ENCODE peak calls at places on chromosomes 12 and 14, in seven cellular contexts. One of them, this sample, is unnamed.

GRCh38 chr12:48794870-48795269 is 6.0 kb upstream of the ADCY6 start:
- DNase-seq in NCI-H1930: no peak
- DNase-seq in LoVo: peak; percentile 38
- DNase-seq in activated T-helper 9 cell treated with anti-CD3 and anti-CD28 coated beads, Interleukin-2, amount 50 U/mL, for 16 hours: no peak
- DNase-seq in stimulated activated CD8-positive, alpha-beta memory T cell treated with anti-CD3 and anti-CD28 coated beads, Interleukin-12 subunit alpha, Interleukin-12 subunit beta, amount 100 ng/mL, for 4 hours: no peak
- DNase-seq in PC-9: peak; percentile 99
- DNase-seq in H7: no peak
- DNase-seq in this sample: no peak

GRCh38 chr14:30528778-30529642 is 29.9 kb upstream of the G2E3 start:
- DNase-seq in NCI-H1930: no peak
- DNase-seq in LoVo: no peak
- DNase-seq in activated T-helper 9 cell treated with anti-CD3 and anti-CD28 coated beads, Interleukin-2, amount 50 U/mL, for 16 hours: no peak
- DNase-seq in stimulated activated CD8-positive, alpha-beta memory T cell treated with anti-CD3 and anti-CD28 coated beads, Interleukin-12 subunit alpha, Interleukin-12 subunit beta, amount 100 ng/mL, for 4 hours: no peak
- DNase-seq in PC-9: no peak
- DNase-seq in H7: no peak
- DNase-seq in this sample: no peak

GRCh38 chr12:58757422-58757821 is 162.9 kb downstream of the LRIG3 start:
- DNase-seq in NCI-H1930: no peak
- DNase-seq in LoVo: no peak
- DNase-seq in activated T-helper 9 cell treated with anti-CD3 and anti-CD28 coated beads, Interleukin-2, amount 50 U/mL, for 16 hours: no peak
- DNase-seq in stimulated activated CD8-positive, alpha-beta memory T cell treated with anti-CD3 and anti-CD28 coated beads, Interleukin-12 subunit alpha, Interleukin-12 subunit beta, amount 100 ng/mL, for 4 hours: no peak
- DNase-seq in PC-9: no peak
- DNase-seq in H7: no peak
- DNase-seq in this sample: no peak

GRCh38 chr14:73428354-73428824 is 30.0 kb downstream of the NUMB start:
- DNase-seq in NCI-H1930: no peak
- DNase-seq in LoVo: no peak
- DNase-seq in activated T-helper 9 cell treated with anti-CD3 and anti-CD28 coated beads, Interleukin-2, amount 50 U/mL, for 16 hours: no peak
- DNase-seq in stimulated activated CD8-positive, alpha-beta memory T cell treated with anti-CD3 and anti-CD28 coated beads, Interleukin-12 subunit alpha, Interleukin-12 subunit beta, amount 100 ng/mL, for 4 hours: no peak
- DNase-seq in PC-9: no peak
- DNase-seq in H7: no peak
- DNase-seq in this sample: no peak

GRCh38 chr14:99586761-99587462 is 17.1 kb downstream of the CCDC85C start:
- DNase-seq in NCI-H1930: no peak
- DNase-seq in LoVo: no peak
- DNase-seq in activated T-helper 9 cell treated with anti-CD3 and anti-CD28 coated beads, Interleukin-2, amount 50 U/mL, for 16 hours: no peak
- DNase-seq in stimulated activated CD8-positive, alpha-beta memory T cell treated with anti-CD3 and anti-CD28 coated beads, Interleukin-12 subunit alpha, Interleukin-12 subunit beta, amount 100 ng/mL, for 4 hours: no peak
- DNase-seq in PC-9: no peak
- DNase-seq in H7: no peak
- DNase-seq in this sample: no peak

GRCh38 chr12:28781671-28782652 is 367.1 kb upstream of the FAR2 start:
- DNase-seq in NCI-H1930: no peak
- DNase-seq in LoVo: no peak
- DNase-seq in activated T-helper 9 cell treated with anti-CD3 and anti-CD28 coated beads, Interleukin-2, amount 50 U/mL, for 16 hours: no peak
- DNase-seq in stimulated activated CD8-positive, alpha-beta memory T cell treated with anti-CD3 and anti-CD28 coated beads, Interleukin-12 subunit alpha, Interleukin-12 subunit beta, amount 100 ng/mL, for 4 hours: no peak
- DNase-seq in PC-9: no peak
- DNase-seq in H7: no peak
- DNase-seq in this sample: no peak

GRCh38 chr12:80937391-80938238 is at the start of gene LIN7A:
- DNase-seq in NCI-H1930: peak; percentile 45
- DNase-seq in LoVo: no peak
- DNase-seq in activated T-helper 9 cell treated with anti-CD3 and anti-CD28 coated beads, Interleukin-2, amount 50 U/mL, for 16 hours: no peak
- DNase-seq in stimulated activated CD8-positive, alpha-beta memory T cell treated with anti-CD3 and anti-CD28 coated beads, Interleukin-12 subunit alpha, Interleukin-12 subunit beta, amount 100 ng/mL, for 4 hours: no peak
- DNase-seq in PC-9: no peak
- DNase-seq in H7: peak; percentile 67
- DNase-seq in this sample: no peak

GRCh38 chr12:115261691-115262398 is 577.9 kb upstream of the TBX3 start:
- DNase-seq in NCI-H1930: no peak
- DNase-seq in LoVo: peak; percentile 83
- DNase-seq in activated T-helper 9 cell treated with anti-CD3 and anti-CD28 coated beads, Interleukin-2, amount 50 U/mL, for 16 hours: no peak
- DNase-seq in stimulated activated CD8-positive, alpha-beta memory T cell treated with anti-CD3 and anti-CD28 coated beads, Interleukin-12 subunit alpha, Interleukin-12 subunit beta, amount 100 ng/mL, for 4 hours: no peak
- DNase-seq in PC-9: no peak
- DNase-seq in H7: no peak
- DNase-seq in this sample: no peak

GRCh38 chr12:84058136-84058535 is 854.5 kb downstream of the SLC6A15 start:
- DNase-seq in NCI-H1930: no peak
- DNase-seq in LoVo: no peak
- DNase-seq in activated T-helper 9 cell treated with anti-CD3 and anti-CD28 coated beads, Interleukin-2, amount 50 U/mL, for 16 hours: no peak
- DNase-seq in stimulated activated CD8-positive, alpha-beta memory T cell treated with anti-CD3 and anti-CD28 coated beads, Interleukin-12 subunit alpha, Interleukin-12 subunit beta, amount 100 ng/mL, for 4 hours: no peak
- DNase-seq in PC-9: no peak
- DNase-seq in H7: no peak
- DNase-seq in this sample: no peak

GRCh38 chr12:124510301-124510970 is 57.0 kb downstream of the NCOR2 start:
- DNase-seq in NCI-H1930: no peak
- DNase-seq in LoVo: no peak
- DNase-seq in activated T-helper 9 cell treated with anti-CD3 and anti-CD28 coated beads, Interleukin-2, amount 50 U/mL, for 16 hours: no peak
- DNase-seq in stimulated activated CD8-positive, alpha-beta memory T cell treated with anti-CD3 and anti-CD28 coated beads, Interleukin-12 subunit alpha, Interleukin-12 subunit beta, amount 100 ng/mL, for 4 hours: no peak
- DNase-seq in PC-9: peak; percentile 65
- DNase-seq in H7: no peak
- DNase-seq in this sample: no peak

GRCh38 chr14:96574633-96575191 is 72.5 kb downstream of the PAPOLA start:
- DNase-seq in NCI-H1930: no peak
- DNase-seq in LoVo: no peak
- DNase-seq in activated T-helper 9 cell treated with anti-CD3 and anti-CD28 coated beads, Interleukin-2, amount 50 U/mL, for 16 hours: no peak
- DNase-seq in stimulated activated CD8-positive, alpha-beta memory T cell treated with anti-CD3 and anti-CD28 coated beads, Interleukin-12 subunit alpha, Interleukin-12 subunit beta, amount 100 ng/mL, for 4 hours: no peak
- DNase-seq in PC-9: no peak
- DNase-seq in H7: no peak
- DNase-seq in this sample: no peak

GRCh38 chr14:63045234-63045611 is at the start of gene KCNH5:
- DNase-seq in NCI-H1930: peak; percentile 61
- DNase-seq in LoVo: no peak
- DNase-seq in activated T-helper 9 cell treated with anti-CD3 and anti-CD28 coated beads, Interleukin-2, amount 50 U/mL, for 16 hours: no peak
- DNase-seq in stimulated activated CD8-positive, alpha-beta memory T cell treated with anti-CD3 and anti-CD28 coated beads, Interleukin-12 subunit alpha, Interleukin-12 subunit beta, amount 100 ng/mL, for 4 hours: no peak
- DNase-seq in PC-9: no peak
- DNase-seq in H7: peak; percentile 89
- DNase-seq in this sample: no peak

GRCh38 chr12:57511161-57511560 is 9.2 kb downstream of the DDIT3 start:
- DNase-seq in NCI-H1930: no peak
- DNase-seq in LoVo: no peak
- DNase-seq in activated T-helper 9 cell treated with anti-CD3 and anti-CD28 coated beads, Interleukin-2, amount 50 U/mL, for 16 hours: no peak
- DNase-seq in stimulated activated CD8-positive, alpha-beta memory T cell treated with anti-CD3 and anti-CD28 coated beads, Interleukin-12 subunit alpha, Interleukin-12 subunit beta, amount 100 ng/mL, for 4 hours: no peak
- DNase-seq in PC-9: no peak
- DNase-seq in H7: no peak
- DNase-seq in this sample: no peak

GRCh38 chr14:101004954-101005353 is 101.4 kb upstream of the RTL1 start:
- DNase-seq in NCI-H1930: no peak
- DNase-seq in LoVo: no peak
- DNase-seq in activated T-helper 9 cell treated with anti-CD3 and anti-CD28 coated beads, Interleukin-2, amount 50 U/mL, for 16 hours: no peak
- DNase-seq in stimulated activated CD8-positive, alpha-beta memory T cell treated with anti-CD3 and anti-CD28 coated beads, Interleukin-12 subunit alpha, Interleukin-12 subunit beta, amount 100 ng/mL, for 4 hours: no peak
- DNase-seq in PC-9: no peak
- DNase-seq in H7: peak; percentile 15
- DNase-seq in this sample: no peak

GRCh38 chr14:79285263-79285662 is 926.0 kb downstream of the DIO2 start:
- DNase-seq in NCI-H1930: no peak
- DNase-seq in LoVo: no peak
- DNase-seq in activated T-helper 9 cell treated with anti-CD3 and anti-CD28 coated beads, Interleukin-2, amount 50 U/mL, for 16 hours: no peak
- DNase-seq in stimulated activated CD8-positive, alpha-beta memory T cell treated with anti-CD3 and anti-CD28 coated beads, Interleukin-12 subunit alpha, Interleukin-12 subunit beta, amount 100 ng/mL, for 4 hours: no peak
- DNase-seq in PC-9: no peak
- DNase-seq in H7: no peak
- DNase-seq in this sample: no peak

GRCh38 chr12:113591480-113591971 is 119.9 kb upstream of the LHX5 start:
- DNase-seq in NCI-H1930: peak; percentile 8
- DNase-seq in LoVo: peak; percentile 33
- DNase-seq in activated T-helper 9 cell treated with anti-CD3 and anti-CD28 coated beads, Interleukin-2, amount 50 U/mL, for 16 hours: no peak
- DNase-seq in stimulated activated CD8-positive, alpha-beta memory T cell treated with anti-CD3 and anti-CD28 coated beads, Interleukin-12 subunit alpha, Interleukin-12 subunit beta, amount 100 ng/mL, for 4 hours: no peak
- DNase-seq in PC-9: no peak
- DNase-seq in H7: peak; percentile 80
- DNase-seq in this sample: no peak

GRCh38 chr12:68483592-68484373 is 126.9 kb upstream of the RAP1B start:
- DNase-seq in NCI-H1930: no peak
- DNase-seq in LoVo: no peak
- DNase-seq in activated T-helper 9 cell treated with anti-CD3 and anti-CD28 coated beads, Interleukin-2, amount 50 U/mL, for 16 hours: no peak
- DNase-seq in stimulated activated CD8-positive, alpha-beta memory T cell treated with anti-CD3 and anti-CD28 coated beads, Interleukin-12 subunit alpha, Interleukin-12 subunit beta, amount 100 ng/mL, for 4 hours: no peak
- DNase-seq in PC-9: no peak
- DNase-seq in H7: no peak
- DNase-seq in this sample: no peak

GRCh38 chr12:2325501-2325900 is 272.7 kb downstream of the CACNA1C start:
- DNase-seq in NCI-H1930: no peak
- DNase-seq in LoVo: no peak
- DNase-seq in activated T-helper 9 cell treated with anti-CD3 and anti-CD28 coated beads, Interleukin-2, amount 50 U/mL, for 16 hours: no peak
- DNase-seq in stimulated activated CD8-positive, alpha-beta memory T cell treated with anti-CD3 and anti-CD28 coated beads, Interleukin-12 subunit alpha, Interleukin-12 subunit beta, amount 100 ng/mL, for 4 hours: no peak
- DNase-seq in PC-9: no peak
- DNase-seq in H7: no peak
- DNase-seq in this sample: no peak

GRCh38 chr14:73764881-73765280 is 50.7 kb upstream of the PNMA1 start:
- DNase-seq in NCI-H1930: no peak
- DNase-seq in LoVo: no peak
- DNase-seq in activated T-helper 9 cell treated with anti-CD3 and anti-CD28 coated beads, Interleukin-2, amount 50 U/mL, for 16 hours: no peak
- DNase-seq in stimulated activated CD8-positive, alpha-beta memory T cell treated with anti-CD3 and anti-CD28 coated beads, Interleukin-12 subunit alpha, Interleukin-12 subunit beta, amount 100 ng/mL, for 4 hours: no peak
- DNase-seq in PC-9: no peak
- DNase-seq in H7: no peak
- DNase-seq in this sample: no peak

GRCh38 chr14:88321692-88322504 is 1.2 kb downstream of the KCNK10 start:
- DNase-seq in NCI-H1930: no peak
- DNase-seq in LoVo: no peak
- DNase-seq in activated T-helper 9 cell treated with anti-CD3 and anti-CD28 coated beads, Interleukin-2, amount 50 U/mL, for 16 hours: no peak
- DNase-seq in stimulated activated CD8-positive, alpha-beta memory T cell treated with anti-CD3 and anti-CD28 coated beads, Interleukin-12 subunit alpha, Interleukin-12 subunit beta, amount 100 ng/mL, for 4 hours: no peak
- DNase-seq in PC-9: no peak
- DNase-seq in H7: peak; percentile 56
- DNase-seq in this sample: no peak

GRCh38 chr12:25014961-25015360 is 66.1 kb upstream of the BCAT1 start:
- DNase-seq in NCI-H1930: no peak
- DNase-seq in LoVo: no peak
- DNase-seq in activated T-helper 9 cell treated with anti-CD3 and anti-CD28 coated beads, Interleukin-2, amount 50 U/mL, for 16 hours: no peak
- DNase-seq in stimulated activated CD8-positive, alpha-beta memory T cell treated with anti-CD3 and anti-CD28 coated beads, Interleukin-12 subunit alpha, Interleukin-12 subunit beta, amount 100 ng/mL, for 4 hours: no peak
- DNase-seq in PC-9: no peak
- DNase-seq in H7: no peak
- DNase-seq in this sample: no peak

GRCh38 chr12:12779529-12779928 is 5.9 kb upstream of the APOLD1 start:
- DNase-seq in NCI-H1930: peak; percentile 83
- DNase-seq in LoVo: peak; percentile 92
- DNase-seq in activated T-helper 9 cell treated with anti-CD3 and anti-CD28 coated beads, Interleukin-2, amount 50 U/mL, for 16 hours: no peak
- DNase-seq in stimulated activated CD8-positive, alpha-beta memory T cell treated with anti-CD3 and anti-CD28 coated beads, Interleukin-12 subunit alpha, Interleukin-12 subunit beta, amount 100 ng/mL, for 4 hours: no peak
- DNase-seq in PC-9: peak; percentile 92
- DNase-seq in H7: no peak
- DNase-seq in this sample: no peak

GRCh38 chr12:114777052-114777451 is 93.1 kb upstream of the TBX3 start:
- DNase-seq in NCI-H1930: no peak
- DNase-seq in LoVo: peak; percentile 32
- DNase-seq in activated T-helper 9 cell treated with anti-CD3 and anti-CD28 coated beads, Interleukin-2, amount 50 U/mL, for 16 hours: no peak
- DNase-seq in stimulated activated CD8-positive, alpha-beta memory T cell treated with anti-CD3 and anti-CD28 coated beads, Interleukin-12 subunit alpha, Interleukin-12 subunit beta, amount 100 ng/mL, for 4 hours: no peak
- DNase-seq in PC-9: peak; percentile 44
- DNase-seq in H7: no peak
- DNase-seq in this sample: no peak

GRCh38 chr12:116171549-116171948 is 105.9 kb downstream of the MED13L start:
- DNase-seq in NCI-H1930: no peak
- DNase-seq in LoVo: no peak
- DNase-seq in activated T-helper 9 cell treated with anti-CD3 and anti-CD28 coated beads, Interleukin-2, amount 50 U/mL, for 16 hours: no peak
- DNase-seq in stimulated activated CD8-positive, alpha-beta memory T cell treated with anti-CD3 and anti-CD28 coated beads, Interleukin-12 subunit alpha, Interleukin-12 subunit beta, amount 100 ng/mL, for 4 hours: no peak
- DNase-seq in PC-9: no peak
- DNase-seq in H7: no peak
- DNase-seq in this sample: no peak

GRCh38 chr12:98127336-98127679 is 388.1 kb upstream of the TMPO start:
- DNase-seq in NCI-H1930: no peak
- DNase-seq in LoVo: no peak
- DNase-seq in activated T-helper 9 cell treated with anti-CD3 and anti-CD28 coated beads, Interleukin-2, amount 50 U/mL, for 16 hours: no peak
- DNase-seq in stimulated activated CD8-positive, alpha-beta memory T cell treated with anti-CD3 and anti-CD28 coated beads, Interleukin-12 subunit alpha, Interleukin-12 subunit beta, amount 100 ng/mL, for 4 hours: no peak
- DNase-seq in PC-9: no peak
- DNase-seq in H7: no peak
- DNase-seq in this sample: no peak

GRCh38 chr14:52253503-52253902 is 14.0 kb upstream of the PTGDR start:
- DNase-seq in NCI-H1930: no peak
- DNase-seq in LoVo: no peak
- DNase-seq in activated T-helper 9 cell treated with anti-CD3 and anti-CD28 coated beads, Interleukin-2, amount 50 U/mL, for 16 hours: no peak
- DNase-seq in stimulated activated CD8-positive, alpha-beta memory T cell treated with anti-CD3 and anti-CD28 coated beads, Interleukin-12 subunit alpha, Interleukin-12 subunit beta, amount 100 ng/mL, for 4 hours: no peak
- DNase-seq in PC-9: no peak
- DNase-seq in H7: peak; percentile 28
- DNase-seq in this sample: no peak

GRCh38 chr14:103144085-103144484 is 20.8 kb downstream of the TNFAIP2 start:
- DNase-seq in NCI-H1930: no peak
- DNase-seq in LoVo: peak; percentile 48
- DNase-seq in activated T-helper 9 cell treated with anti-CD3 and anti-CD28 coated beads, Interleukin-2, amount 50 U/mL, for 16 hours: no peak
- DNase-seq in stimulated activated CD8-positive, alpha-beta memory T cell treated with anti-CD3 and anti-CD28 coated beads, Interleukin-12 subunit alpha, Interleukin-12 subunit beta, amount 100 ng/mL, for 4 hours: no peak
- DNase-seq in PC-9: peak; percentile 99
- DNase-seq in H7: no peak
- DNase-seq in this sample: no peak

GRCh38 chr12:27965411-27965810 is 7.1 kb downstream of the PTHLH start:
- DNase-seq in NCI-H1930: no peak
- DNase-seq in LoVo: no peak
- DNase-seq in activated T-helper 9 cell treated with anti-CD3 and anti-CD28 coated beads, Interleukin-2, amount 50 U/mL, for 16 hours: no peak
- DNase-seq in stimulated activated CD8-positive, alpha-beta memory T cell treated with anti-CD3 and anti-CD28 coated beads, Interleukin-12 subunit alpha, Interleukin-12 subunit beta, amount 100 ng/mL, for 4 hours: no peak
- DNase-seq in PC-9: peak; percentile 60
- DNase-seq in H7: no peak
- DNase-seq in this sample: no peak

GRCh38 chr14:89720076-89720687 is 234.3 kb downstream of the EFCAB11 start:
- DNase-seq in NCI-H1930: no peak
- DNase-seq in LoVo: no peak
- DNase-seq in activated T-helper 9 cell treated with anti-CD3 and anti-CD28 coated beads, Interleukin-2, amount 50 U/mL, for 16 hours: no peak
- DNase-seq in stimulated activated CD8-positive, alpha-beta memory T cell treated with anti-CD3 and anti-CD28 coated beads, Interleukin-12 subunit alpha, Interleukin-12 subunit beta, amount 100 ng/mL, for 4 hours: no peak
- DNase-seq in PC-9: no peak
- DNase-seq in H7: no peak
- DNase-seq in this sample: no peak

GRCh38 chr14:26389646-26390508 is 208.0 kb downstream of the NOVA1 start:
- DNase-seq in NCI-H1930: no peak
- DNase-seq in LoVo: no peak
- DNase-seq in activated T-helper 9 cell treated with anti-CD3 and anti-CD28 coated beads, Interleukin-2, amount 50 U/mL, for 16 hours: no peak
- DNase-seq in stimulated activated CD8-positive, alpha-beta memory T cell treated with anti-CD3 and anti-CD28 coated beads, Interleukin-12 subunit alpha, Interleukin-12 subunit beta, amount 100 ng/mL, for 4 hours: no peak
- DNase-seq in PC-9: no peak
- DNase-seq in H7: no peak
- DNase-seq in this sample: no peak

GRCh38 chr14:25007832-25008231 is 42.1 kb downstream of the STXBP6 start:
- DNase-seq in NCI-H1930: no peak
- DNase-seq in LoVo: no peak
- DNase-seq in activated T-helper 9 cell treated with anti-CD3 and anti-CD28 coated beads, Interleukin-2, amount 50 U/mL, for 16 hours: no peak
- DNase-seq in stimulated activated CD8-positive, alpha-beta memory T cell treated with anti-CD3 and anti-CD28 coated beads, Interleukin-12 subunit alpha, Interleukin-12 subunit beta, amount 100 ng/mL, for 4 hours: no peak
- DNase-seq in PC-9: no peak
- DNase-seq in H7: no peak
- DNase-seq in this sample: no peak

GRCh38 chr14:77910506-77910905 is 110.6 kb downstream of the ADCK1 start:
- DNase-seq in NCI-H1930: no peak
- DNase-seq in LoVo: no peak
- DNase-seq in activated T-helper 9 cell treated with anti-CD3 and anti-CD28 coated beads, Interleukin-2, amount 50 U/mL, for 16 hours: no peak
- DNase-seq in stimulated activated CD8-positive, alpha-beta memory T cell treated with anti-CD3 and anti-CD28 coated beads, Interleukin-12 subunit alpha, Interleukin-12 subunit beta, amount 100 ng/mL, for 4 hours: no peak
- DNase-seq in PC-9: no peak
- DNase-seq in H7: no peak
- DNase-seq in this sample: no peak

GRCh38 chr12:91098942-91099341 is 12.4 kb downstream of the LUM start:
- DNase-seq in NCI-H1930: no peak
- DNase-seq in LoVo: peak; percentile 84
- DNase-seq in activated T-helper 9 cell treated with anti-CD3 and anti-CD28 coated beads, Interleukin-2, amount 50 U/mL, for 16 hours: no peak
- DNase-seq in stimulated activated CD8-positive, alpha-beta memory T cell treated with anti-CD3 and anti-CD28 coated beads, Interleukin-12 subunit alpha, Interleukin-12 subunit beta, amount 100 ng/mL, for 4 hours: no peak
- DNase-seq in PC-9: peak; percentile 80
- DNase-seq in H7: no peak
- DNase-seq in this sample: no peak

GRCh38 chr12:127245437-127245836 is 1021.5 kb upstream of the TMEM132C start:
- DNase-seq in NCI-H1930: no peak
- DNase-seq in LoVo: no peak
- DNase-seq in activated T-helper 9 cell treated with anti-CD3 and anti-CD28 coated beads, Interleukin-2, amount 50 U/mL, for 16 hours: no peak
- DNase-seq in stimulated activated CD8-positive, alpha-beta memory T cell treated with anti-CD3 and anti-CD28 coated beads, Interleukin-12 subunit alpha, Interleukin-12 subunit beta, amount 100 ng/mL, for 4 hours: no peak
- DNase-seq in PC-9: no peak
- DNase-seq in H7: no peak
- DNase-seq in this sample: no peak

GRCh38 chr14:93737574-93737973 is 50.7 kb downstream of the PRIMA1 start:
- DNase-seq in NCI-H1930: no peak
- DNase-seq in LoVo: no peak
- DNase-seq in activated T-helper 9 cell treated with anti-CD3 and anti-CD28 coated beads, Interleukin-2, amount 50 U/mL, for 16 hours: no peak
- DNase-seq in stimulated activated CD8-positive, alpha-beta memory T cell treated with anti-CD3 and anti-CD28 coated beads, Interleukin-12 subunit alpha, Interleukin-12 subunit beta, amount 100 ng/mL, for 4 hours: no peak
- DNase-seq in PC-9: no peak
- DNase-seq in H7: no peak
- DNase-seq in this sample: no peak